ENCODE peak calls at places on chromosomes 6 and 20, in eight cellular contexts. U is NCI-H187, G is non-pigmented ciliary epithelial cell, B is NCI-H2171 treated with DMSO at 0.1 percent for 48 hours, C is midbrain, J is D341Med, N is H54, I is epithelial cell of proximal tubule. Z is an unnamed sample.

GRCh38 chr6:57013501-57013900 is 33.0 kb upstream of the KIAA1586 start:
- DNase-seq in J (no peak), N (peak), I (peak), U (no peak), G (no peak), C (no peak), B (no peak), Z (no peak)

GRCh38 chr6:85401186-85402062 is 48.5 kb upstream of the NT5E start:
- DNase-seq in B (no peak), I (no peak), G (no peak), U (no peak), C (no peak), J (no peak), N (no peak), Z (no peak)

GRCh38 chr6:87716928-87717655 is 15.1 kb upstream of the AKIRIN2 start:
- DNase-seq in B (no peak), I (no peak), N (no peak), J (no peak), U (no peak), G (no peak), C (peak), Z (no peak)

GRCh38 chr20:18647777-18648176 is 59.9 kb downstream of the DTD1 start:
- DNase-seq in U (no peak), J (no peak), B (peak), G (no peak), I (no peak), N (no peak), C (no peak), Z (no peak)

GRCh38 chr6:155444120-155444917 is 11.3 kb downstream of the NOX3 start:
- DNase-seq in U (no peak), B (no peak), N (no peak), C (no peak), I (no peak), G (no peak), J (no peak), Z (no peak)

GRCh38 chr6:138410972-138411667 is 7.1 kb downstream of the HEBP2 start:
- DNase-seq in J (no peak), C (no peak), G (peak), U (no peak), B (no peak), I (no peak), N (peak), Z (no peak)

GRCh38 chr6:53312355-53312754 is 36.4 kb downstream of the ELOVL5 start:
- DNase-seq in B (no peak), N (no peak), I (no peak), U (no peak), C (no peak), J (no peak), G (no peak), Z (no peak)

GRCh38 chr20:24579475-24579874 is 110.0 kb downstream of the SYNDIG1 start:
- DNase-seq in G (no peak), U (no peak), C (no peak), I (no peak), B (no peak), J (no peak), N (no peak), Z (no peak)

GRCh38 chr6:54992789-54993188 is 146.2 kb downstream of the FAM83B start:
- DNase-seq in I (no peak), N (no peak), G (no peak), U (no peak), J (no peak), C (no peak), B (peak), Z (no peak)

GRCh38 chr20:1907586-1907985 is 12.4 kb downstream of the SIRPA start:
- DNase-seq in G (no peak), U (no peak), J (no peak), I (peak), C (no peak), N (peak), B (no peak), Z (peak)

GRCh38 chr20:44284032-44284431 is 27.0 kb downstream of the FITM2 start:
- DNase-seq in U (no peak), C (no peak), N (no peak), I (no peak), G (no peak), J (no peak), B (no peak), Z (no peak)

GRCh38 chr20:38161412-38161774 is 3.7 kb downstream of the TGM2 start:
- DNase-seq in B (no peak), I (no peak), N (no peak), U (no peak), C (no peak), J (no peak), G (no peak), Z (no peak)

GRCh38 chr6:2504495-2505064 is 246.1 kb downstream of the MYLK4 start:
- DNase-seq in I (no peak), N (no peak), U (no peak), C (no peak), B (no peak), G (no peak), J (no peak), Z (no peak)

GRCh38 chr6:42136508-42137191 is 5.8 kb downstream of the C6orf132 start:
- DNase-seq in I (peak), B (no peak), G (peak), C (no peak), N (peak), J (no peak), U (no peak), Z (peak)

GRCh38 chr6:35392773-35393672 is 50.7 kb downstream of the PPARD start:
- DNase-seq in B (no peak), G (no peak), I (no peak), J (no peak), U (no peak), C (no peak), N (no peak), Z (no peak)

GRCh38 chr6:37695857-37696219 is 1.8 kb downstream of the MDGA1 start:
- DNase-seq in C (no peak), U (no peak), J (no peak), N (no peak), I (no peak), G (no peak), B (no peak), Z (peak)

GRCh38 chr6:7541175-7542064 is at the start of gene DSP:
- DNase-seq in I (no peak), N (no peak), C (no peak), B (peak), J (peak), G (no peak), U (peak), Z (peak)

GRCh38 chr6:118750143-118750542 is 98.8 kb upstream of the CEP85L start:
- DNase-seq in N (no peak), I (no peak), B (no peak), C (no peak), J (no peak), U (no peak), G (no peak), Z (no peak)

GRCh38 chr6:85669735-85670194 is 27.1 kb upstream of the SYNCRIP start:
- DNase-seq in J (no peak), N (peak), B (no peak), G (no peak), I (no peak), C (no peak), U (no peak), Z (no peak)

GRCh38 chr6:124964764-124965105 is 2.5 kb downstream of the RNF217 start:
- DNase-seq in N (no peak), B (no peak), J (no peak), C (no peak), G (no peak), I (no peak), U (no peak), Z (no peak)

GRCh38 chr20:64036346-64037198 is 590 bp downstream of the C20orf204 start:
- DNase-seq in B (peak), G (no peak), N (no peak), C (no peak), J (no peak), U (no peak), I (no peak), Z (no peak)

GRCh38 chr6:129684323-129684884 is 25.6 kb downstream of the ARHGAP18 start:
- DNase-seq in B (no peak), J (no peak), N (no peak), I (no peak), G (no peak), U (no peak), C (no peak), Z (no peak)

GRCh38 chr6:163259689-163260088 is 154.8 kb upstream of the QKI start:
- DNase-seq in G (no peak), U (no peak), I (no peak), C (no peak), B (no peak), J (no peak), N (no peak), Z (no peak)

GRCh38 chr20:59850018-59850641 is 83.3 kb downstream of the SYCP2 start:
- DNase-seq in I (peak), U (peak), J (no peak), B (peak), N (no peak), C (no peak), G (no peak), Z (peak)

GRCh38 chr6:134870677-134871498 is 79.0 kb downstream of the ALDH8A1 start:
- DNase-seq in I (no peak), B (peak), J (no peak), N (no peak), U (no peak), C (no peak), G (no peak), Z (no peak)

GRCh38 chr6:157194643-157195042 is 128.7 kb downstream of the TMEM242 start:
- DNase-seq in G (peak), I (no peak), C (no peak), N (no peak), B (no peak), J (no peak), U (no peak), Z (no peak)

GRCh38 chr6:46262928-46263708 is 92.3 kb upstream of the ENPP5 start:
- DNase-seq in G (no peak), J (no peak), I (no peak), B (no peak), U (no peak), C (no peak), N (no peak), Z (no peak)

GRCh38 chr20:21017381-21018085 is 88.6 kb downstream of the LINC00237 start:
- DNase-seq in G (no peak), N (no peak), I (no peak), C (no peak), B (no peak), U (no peak), J (no peak), Z (no peak)

GRCh38 chr6:69026715-69027114 is 391.6 kb downstream of the ADGRB3 start:
- DNase-seq in G (no peak), J (no peak), C (no peak), B (no peak), I (no peak), N (no peak), U (no peak), Z (no peak)

GRCh38 chr6:118706702-118707101 is 55.3 kb upstream of the CEP85L start:
- DNase-seq in N (no peak), U (no peak), J (no peak), G (no peak), B (no peak), C (no peak), I (peak), Z (no peak)

GRCh38 chr6:167200806-167201205 is 43.0 kb upstream of the GPR31 start:
- DNase-seq in J (no peak), C (no peak), N (no peak), G (no peak), I (no peak), B (no peak), U (no peak), Z (no peak)

GRCh38 chr6:64497634-64498033 is 862.0 kb downstream of the PHF3 start:
- DNase-seq in I (no peak), B (no peak), C (no peak), J (no peak), U (no peak), G (no peak), N (no peak), Z (no peak)

GRCh38 chr6:90463359-90463758 is 123.5 kb downstream of the MAP3K7 start:
- DNase-seq in G (no peak), U (no peak), B (no peak), I (no peak), C (no peak), J (no peak), N (no peak), Z (no peak)

GRCh38 chr6:34522740-34523139 is 33.4 kb downstream of the SPDEF start:
- DNase-seq in N (no peak), I (no peak), G (no peak), U (no peak), C (no peak), B (no peak), J (no peak), Z (no peak)

GRCh38 chr6:27091661-27092315 is 155.7 kb upstream of the PRSS16 start:
- DNase-seq in C (no peak), J (peak), G (peak), N (peak), U (no peak), B (peak), I (peak), Z (peak)

GRCh38 chr6:131954775-131955107 is 3.6 kb upstream of the CCN2 start:
- DNase-seq in U (no peak), J (no peak), I (no peak), N (peak), G (peak), B (no peak), C (no peak), Z (no peak)

GRCh38 chr6:90537723-90538407 is 49.0 kb downstream of the MAP3K7 start:
- DNase-seq in I (no peak), J (no peak), C (no peak), N (no peak), U (no peak), B (no peak), G (no peak), Z (no peak)